ENCODE peak calls at places on chromosomes 7 and 10, in five cellular contexts. Q is T-cell, U is NCI-H1092 treated with DMSO at 0.1 percent for 48 hours, E is GM12892, H is A549. M is an unnamed sample.

GRCh38 chr10:90530526-90530925 is 327.3 kb downstream of the HTR7 start:
- DNase-seq in U (no peak), Q (no peak), E (no peak), H (no peak), M (no peak)

GRCh38 chr10:70596110-70596798 is 6.3 kb downstream of the PRF1 start:
- DNase-seq in Q (no peak), H (no peak), U (no peak), E (no peak), M (no peak)

GRCh38 chr7:13321321-13321720 is 633.9 kb downstream of the ARL4A start:
- DNase-seq in U (no peak), Q (no peak), H (no peak), E (no peak), M (no peak)

GRCh38 chr10:96789571-96790108 is 42.5 kb upstream of the LCOR start:
- DNase-seq in Q (no peak), E (no peak), U (no peak), H (no peak), M (no peak)

GRCh38 chr7:126856691-126857291 is 395.9 kb downstream of the GRM8 start:
- DNase-seq in E (no peak), H (peak; percentile 20), Q (no peak), U (no peak), M (no peak)

GRCh38 chr10:79028056-79028430 is 40.7 kb upstream of the ZMIZ1 start:
- DNase-seq in E (no peak), U (no peak), Q (no peak), H (no peak), M (peak; percentile 33)

GRCh38 chr10:79252450-79252849 is 94.8 kb upstream of the PPIF start:
- DNase-seq in U (no peak), H (no peak), Q (no peak), E (no peak), M (no peak)

GRCh38 chr7:107461938-107462533 is 7.8 kb upstream of the GPR22 start:
- DNase-seq in E (no peak), H (no peak), U (no peak), Q (no peak), M (no peak)

GRCh38 chr7:13946181-13946580 is 43.3 kb downstream of the ETV1 start:
- DNase-seq in H (no peak), U (no peak), Q (no peak), E (no peak), M (no peak)

GRCh38 chr10:114301177-114301576 is 62.1 kb downstream of the VWA2 start:
- DNase-seq in H (no peak), E (no peak), Q (no peak), U (no peak), M (no peak)

GRCh38 chr7:112634107-112634506 is 153.3 kb downstream of the LSMEM1 start:
- DNase-seq in E (no peak), H (no peak), Q (no peak), U (no peak), M (no peak)

GRCh38 chr10:121468726-121469125 is 129.5 kb downstream of the FGFR2 start:
- DNase-seq in H (no peak), U (no peak), E (no peak), Q (no peak), M (no peak)

GRCh38 chr7:77501165-77501515 is 36.0 kb upstream of the PTPN12 start:
- DNase-seq in H (no peak), Q (no peak), E (no peak), U (no peak), M (no peak)

GRCh38 chr7:104341545-104341944 is 13.1 kb downstream of the LHFPL3 start:
- DNase-seq in H (peak; percentile 2), Q (no peak), E (no peak), U (peak; percentile 60), M (no peak)

GRCh38 chr7:149809215-149809614 is 29.0 kb upstream of the ZNF862 start:
- DNase-seq in E (no peak), Q (no peak), U (peak; percentile 6), H (no peak), M (no peak)

GRCh38 chr10:47154762-47155161 is 145.2 kb upstream of the GDF10 start:
- DNase-seq in Q (no peak), H (no peak), U (no peak), E (no peak), M (no peak)

GRCh38 chr10:4717670-4718069 is 108.3 kb upstream of the AKR1E2 start:
- DNase-seq in U (no peak), E (no peak), Q (no peak), H (no peak), M (no peak)

GRCh38 chr7:963236-964078 is 9.0 kb upstream of the ADAP1 start:
- DNase-seq in U (peak; percentile 6), H (no peak), E (no peak), Q (peak; percentile 21), M (no peak)

GRCh38 chr10:60964257-60965235 is 20.6 kb upstream of the RHOBTB1 start:
- DNase-seq in Q (peak; percentile 32), H (peak; percentile 83), U (peak; percentile 51), E (no peak), M (no peak)

GRCh38 chr7:13880789-13881188 is 108.7 kb downstream of the ETV1 start:
- DNase-seq in U (no peak), Q (no peak), H (no peak), E (no peak), M (no peak)

GRCh38 chr7:148481147-148481526 is 109.4 kb upstream of the C7orf33 start:
- DNase-seq in H (no peak), E (no peak), Q (no peak), U (no peak), M (no peak)

GRCh38 chr10:78215645-78216044 is 182.0 kb downstream of the RPS24 start:
- DNase-seq in E (no peak), Q (no peak), H (no peak), U (no peak), M (no peak)

GRCh38 chr7:84688671-84689070 is 494.1 kb upstream of the SEMA3A start:
- DNase-seq in E (no peak), H (no peak), Q (no peak), U (no peak), M (no peak)

GRCh38 chr7:29563590-29564454 is at the start of gene PRR15:
- DNase-seq in H (peak; percentile 64), E (no peak), Q (no peak), U (peak; percentile 41), M (no peak)

GRCh38 chr10:63866075-63866746 is 345.0 kb downstream of the REEP3 start:
- DNase-seq in H (peak; percentile 49), U (peak; percentile 23), Q (peak; percentile 14), E (peak; percentile 25), M (no peak)

GRCh38 chr10:61903184-61903990 is 1.9 kb downstream of the ARID5B start:
- DNase-seq in Q (peak; percentile 55), H (peak; percentile 25), E (peak; percentile 39), U (peak; percentile 70), M (peak; percentile 65)

GRCh38 chr10:114306116-114306973 is 67.3 kb downstream of the VWA2 start:
- DNase-seq in U (no peak), E (no peak), H (peak; percentile 78), Q (no peak), M (no peak)

GRCh38 chr10:80909254-80909653 is 371.6 kb downstream of the SH2D4B start:
- DNase-seq in Q (no peak), U (no peak), H (no peak), E (no peak), M (no peak)

GRCh38 chr10:123870260-123870659 is 21.3 kb downstream of the CPXM2 start:
- DNase-seq in H (no peak), U (no peak), E (no peak), Q (no peak), M (no peak)

GRCh38 chr7:80722596-80723141 is 84.2 kb downstream of the CD36 start:
- DNase-seq in H (peak; percentile 98), U (no peak), Q (no peak), E (no peak), M (peak; percentile 82)

GRCh38 chr7:154832557-154833138 is 170.3 kb downstream of the PAXIP1 start:
- DNase-seq in Q (no peak), U (peak; percentile 79), H (peak; percentile 44), E (no peak), M (no peak)

GRCh38 chr7:99868246-99868645 is 8.6 kb downstream of the OR2AE1 start:
- DNase-seq in U (no peak), Q (no peak), H (no peak), E (no peak), M (no peak)

M was measured in CD14-positive monocyte.